ENCODE peak calls at places on chromosomes 13 and 19, in ten cellular contexts. B is neural progenitor cell, M is GM06990, G is progenitor cell of endocrine pancreas, E is suprapubic skin, Q is esophagus squamous epithelium, K is AG04450, T is B cell, V is GM23338, P is AG09309. X is an unnamed sample.
A peak's percentile ranks its signal among the peaks of the same experiment; 100 is the strongest.

GRCh38 chr19:36837525-36837901 is 674 bp downstream of the ZNF790 start:
- DNase-seq in B (no peak), M (no peak), G (no peak), E (no peak), Q (no peak), K (no peak), T (no peak), V (peak; percentile 5), P (no peak), X (no peak)

GRCh38 chr19:37079238-37079637 is 1.0 kb downstream of the ZNF420 start:
- DNase-seq in B (peak; percentile 5), M (no peak), G (no peak), E (no peak), Q (no peak), K (no peak), T (no peak), V (no peak), P (no peak), X (no peak)

GRCh38 chr13:57409121-57409520 is 222.4 kb upstream of the PCDH17 start:
- DNase-seq in B (peak; percentile 38), M (no peak), G (no peak), E (no peak), Q (no peak), K (no peak), T (no peak), V (peak; percentile 24), P (no peak), X (no peak)

GRCh38 chr13:36549771-36550170 is 117.5 kb downstream of the CCNA1 start:
- DNase-seq in B (peak; percentile 58), M (no peak), G (no peak), E (no peak), Q (no peak), K (no peak), T (no peak), V (peak; percentile 31), P (no peak), X (no peak)

GRCh38 chr19:40356681-40357595 is 8.4 kb downstream of the PLD3 start:
- DNase-seq in B (no peak), M (no peak), G (no peak), E (no peak), Q (no peak), K (no peak), T (no peak), V (no peak), P (no peak), X (no peak)

GRCh38 chr19:55210120-55210493 is 806 bp upstream of the PTPRH start:
- DNase-seq in B (no peak), M (no peak), G (no peak), E (no peak), Q (no peak), K (peak; percentile 88), T (no peak), V (no peak), P (peak; percentile 94), X (no peak)

GRCh38 chr19:3179739-3180293 is 1.2 kb downstream of the S1PR4 start:
- DNase-seq in B (no peak), M (peak; percentile 72), G (no peak), E (peak; percentile 65), Q (no peak), K (no peak), T (no peak), V (no peak), P (no peak), X (peak; percentile 70)

GRCh38 chr13:105363747-105364177 is 1171.7 kb downstream of the EFNB2 start:
- DNase-seq in B (peak; percentile 20), M (no peak), G (no peak), E (no peak), Q (no peak), K (no peak), T (no peak), V (no peak), P (no peak), X (no peak)

GRCh38 chr13:48318014-48318713 is 14.6 kb downstream of the RB1 start:
- DNase-seq in B (no peak), M (peak; percentile 18), G (no peak), E (no peak), Q (no peak), K (no peak), T (peak; percentile 33), V (no peak), P (no peak), X (peak; percentile 6)

GRCh38 chr19:39531834-39532232 is 819 bp downstream of the EID2B start:
- DNase-seq in B (no peak), M (no peak), G (no peak), E (peak; percentile 57), Q (no peak), K (no peak), T (no peak), V (peak; percentile 10), P (no peak), X (no peak)

GRCh38 chr13:31485183-31485582 is 254.1 kb upstream of the RXFP2 start:
- DNase-seq in B (no peak), M (no peak), G (no peak), E (no peak), Q (no peak), K (no peak), T (no peak), V (no peak), P (no peak), X (no peak)

GRCh38 chr13:66952507-66952906 is 277.6 kb downstream of the PCDH9 start:
- DNase-seq in B (no peak), M (no peak), G (no peak), E (no peak), Q (no peak), K (no peak), T (no peak), V (peak; percentile 16), P (no peak), X (no peak)
- TF ChIP-seq CTCF in B (no peak), M (no peak), G (no peak), E (no peak), Q (no peak), K (no peak), T (no peak), V (no peak), P (no peak), X (no peak)

DNA sequence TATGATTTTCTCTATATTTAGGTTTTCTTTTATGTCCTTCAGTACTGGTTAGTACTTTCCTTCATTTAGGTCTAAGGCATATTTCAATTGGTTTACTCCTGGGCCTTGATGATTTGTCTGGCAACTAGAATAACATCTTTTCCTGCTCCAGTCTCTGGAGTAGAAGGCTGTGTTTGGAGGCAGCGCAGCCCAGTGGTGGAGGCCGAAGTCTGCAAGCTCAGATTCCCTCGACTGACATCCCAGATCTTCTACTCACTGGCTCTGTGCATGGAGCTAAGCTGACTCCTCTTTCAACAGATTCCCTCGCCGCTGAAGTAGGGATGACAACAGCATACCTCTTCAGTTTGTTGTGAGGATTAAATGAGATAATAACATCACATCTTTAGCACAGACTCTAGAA is 141.0 kb downstream of the RAP2A start:
- DNase-seq in B (peak; percentile 53), M (no peak), G (no peak), E (no peak), Q (no peak), K (peak; percentile 23), T (no peak), V (peak; percentile 78), P (no peak), X (peak; percentile 19)
- TF ChIP-seq CTCF in B (peak; percentile 54), M (peak; percentile 81), G (no peak), E (no peak), Q (no peak), K (peak; percentile 73), T (peak; percentile 12), V (peak; percentile 80), P (peak; percentile 64), X (no peak)

GRCh38 chr13:95697052-95697680 is 20.2 kb downstream of the DNAJC3 start:
- DNase-seq in B (no peak), M (no peak), G (no peak), E (no peak), Q (no peak), K (no peak), T (no peak), V (no peak), P (no peak), X (no peak)

GRCh38 chr13:95698047-95698749 is 21.3 kb downstream of the DNAJC3 start:
- DNase-seq in B (no peak), M (no peak), G (no peak), E (no peak), Q (no peak), K (no peak), T (no peak), V (peak; percentile 46), P (no peak), X (no peak)
- TF ChIP-seq CTCF in B (peak; percentile 51), M (no peak), G (peak; percentile 33), E (no peak), Q (no peak), K (peak; percentile 29), T (no peak), V (peak; percentile 24), P (peak; percentile 30), X (no peak)

GRCh38 chr13:49908637-49909036 is 27.5 kb downstream of the SPRYD7 start:
- DNase-seq in B (peak; percentile 26), M (no peak), G (no peak), E (no peak), Q (no peak), K (no peak), T (no peak), V (peak; percentile 39), P (no peak), X (no peak)
- TF ChIP-seq CTCF in B (peak; percentile 48), M (peak; percentile 5), G (peak; percentile 16), E (no peak), Q (no peak), K (no peak), T (no peak), V (peak; percentile 79), P (no peak), X (no peak)

GRCh38 chr13:78606471-78607408 is 3.4 kb upstream of the POU4F1 start:
- DNase-seq in B (peak; percentile 29), M (no peak), G (no peak), E (no peak), Q (no peak), K (no peak), T (peak; percentile 17), V (peak; percentile 52), P (no peak), X (no peak)

GRCh38 chr13:78602561-78603239 is 652 bp downstream of the POU4F1 start:
- DNase-seq in B (peak; percentile 55), M (peak; percentile 36), G (no peak), E (no peak), Q (no peak), K (no peak), T (peak; percentile 55), V (peak; percentile 48), P (no peak), X (peak; percentile 34)

GRCh38 chr13:78607409-78608253 is 4.3 kb upstream of the POU4F1 start:
- DNase-seq in B (peak; percentile 62), M (no peak), G (no peak), E (no peak), Q (no peak), K (no peak), T (peak; percentile 16), V (peak; percentile 72), P (no peak), X (no peak)

GRCh38 chr13:78603240-78603947 is at the start of gene POU4F1:
- DNase-seq in B (peak; percentile 93), M (peak; percentile 86), G (peak; percentile 65), E (no peak), Q (no peak), K (no peak), T (peak; percentile 75), V (peak; percentile 94), P (no peak), X (peak; percentile 87)

GRCh38 chr13:78604782-78605611 is 1.6 kb upstream of the POU4F1 start:
- DNase-seq in B (peak; percentile 67), M (no peak), G (no peak), E (no peak), Q (no peak), K (no peak), T (peak; percentile 15), V (peak; percentile 79), P (no peak), X (no peak)
- TF ChIP-seq CTCF in B (no peak), M (peak; percentile 23), G (peak; percentile 22), E (no peak), Q (no peak), K (no peak), T (no peak), V (peak; percentile 33), P (no peak), X (no peak)